ENCODE peak calls at places on chromosomes 16 and 17, in seven cellular contexts. One of them, this sample, is unnamed.

GRCh38 chr17:36703860-36704266 is 102.5 kb downstream of the MRM1 start:
- DNase-seq in activated CD4-positive, alpha-beta T cell treated with anti-CD3 and anti-CD28 coated beads, Interleukin-2, amount 50 U/mL, for 1 hour: peak; percentile 55
- DNase-seq in ELR: peak; percentile 41
- DNase-seq in cortex of kidney: no peak
- DNase-seq in Daoy: peak; percentile 53
- DNase-seq in neural crest cell: peak; percentile 74
- DNase-seq in mucosa of descending colon: peak; percentile 68
- DNase-seq in this sample: peak; percentile 60

GRCh38 chr16:12092347-12092882 is 115.9 kb downstream of the SNX29 start:
- DNase-seq in activated CD4-positive, alpha-beta T cell treated with anti-CD3 and anti-CD28 coated beads, Interleukin-2, amount 50 U/mL, for 1 hour: no peak
- DNase-seq in ELR: peak; percentile 64
- DNase-seq in cortex of kidney: no peak
- DNase-seq in Daoy: peak; percentile 24
- DNase-seq in neural crest cell: no peak
- DNase-seq in mucosa of descending colon: no peak
- DNase-seq in this sample: peak; percentile 67

GRCh38 chr16:82949016-82949415 is 322.2 kb downstream of the CDH13 start:
- DNase-seq in activated CD4-positive, alpha-beta T cell treated with anti-CD3 and anti-CD28 coated beads, Interleukin-2, amount 50 U/mL, for 1 hour: no peak
- DNase-seq in ELR: no peak
- DNase-seq in cortex of kidney: no peak
- DNase-seq in Daoy: no peak
- DNase-seq in neural crest cell: no peak
- DNase-seq in mucosa of descending colon: no peak
- DNase-seq in this sample: no peak

GRCh38 chr16:50247123-50247905 is 19.0 kb upstream of the ADCY7 start:
- DNase-seq in activated CD4-positive, alpha-beta T cell treated with anti-CD3 and anti-CD28 coated beads, Interleukin-2, amount 50 U/mL, for 1 hour: no peak
- DNase-seq in ELR: no peak
- DNase-seq in cortex of kidney: no peak
- DNase-seq in Daoy: no peak
- DNase-seq in neural crest cell: no peak
- DNase-seq in mucosa of descending colon: no peak
- DNase-seq in this sample: no peak

GRCh38 chr16:24685539-24686432 is 43.7 kb upstream of the TNRC6A start:
- DNase-seq in activated CD4-positive, alpha-beta T cell treated with anti-CD3 and anti-CD28 coated beads, Interleukin-2, amount 50 U/mL, for 1 hour: no peak
- DNase-seq in ELR: peak; percentile 68
- DNase-seq in cortex of kidney: no peak
- DNase-seq in Daoy: peak; percentile 69
- DNase-seq in neural crest cell: peak; percentile 33
- DNase-seq in mucosa of descending colon: peak; percentile 25
- DNase-seq in this sample: peak; percentile 78

GRCh38 chr17:30393491-30393890 is 14.8 kb downstream of the CPD start:
- DNase-seq in activated CD4-positive, alpha-beta T cell treated with anti-CD3 and anti-CD28 coated beads, Interleukin-2, amount 50 U/mL, for 1 hour: no peak
- DNase-seq in ELR: no peak
- DNase-seq in cortex of kidney: no peak
- DNase-seq in Daoy: no peak
- DNase-seq in neural crest cell: no peak
- DNase-seq in mucosa of descending colon: no peak
- DNase-seq in this sample: no peak

GRCh38 chr16:55155815-55156214 is 168.2 kb upstream of the IRX6 start:
- DNase-seq in activated CD4-positive, alpha-beta T cell treated with anti-CD3 and anti-CD28 coated beads, Interleukin-2, amount 50 U/mL, for 1 hour: no peak
- DNase-seq in ELR: no peak
- DNase-seq in cortex of kidney: no peak
- DNase-seq in Daoy: no peak
- DNase-seq in neural crest cell: no peak
- DNase-seq in mucosa of descending colon: no peak
- DNase-seq in this sample: no peak

GRCh38 chr16:35798885-35799426 is 2339.5 kb downstream of the TP53TG3F start:
- DNase-seq in activated CD4-positive, alpha-beta T cell treated with anti-CD3 and anti-CD28 coated beads, Interleukin-2, amount 50 U/mL, for 1 hour: no peak
- DNase-seq in ELR: no peak
- DNase-seq in cortex of kidney: no peak
- DNase-seq in Daoy: no peak
- DNase-seq in neural crest cell: no peak
- DNase-seq in mucosa of descending colon: no peak
- DNase-seq in this sample: no peak

GRCh38 chr16:48479319-48479718 is 94.1 kb upstream of the SIAH1 start:
- DNase-seq in activated CD4-positive, alpha-beta T cell treated with anti-CD3 and anti-CD28 coated beads, Interleukin-2, amount 50 U/mL, for 1 hour: no peak
- DNase-seq in ELR: no peak
- DNase-seq in cortex of kidney: no peak
- DNase-seq in Daoy: no peak
- DNase-seq in neural crest cell: no peak
- DNase-seq in mucosa of descending colon: no peak
- DNase-seq in this sample: no peak

GRCh38 chr17:66240630-66241029 is 11.4 kb upstream of the APOH start:
- DNase-seq in activated CD4-positive, alpha-beta T cell treated with anti-CD3 and anti-CD28 coated beads, Interleukin-2, amount 50 U/mL, for 1 hour: no peak
- DNase-seq in ELR: peak; percentile 70
- DNase-seq in cortex of kidney: no peak
- DNase-seq in Daoy: no peak
- DNase-seq in neural crest cell: no peak
- DNase-seq in mucosa of descending colon: no peak
- DNase-seq in this sample: peak; percentile 12

GRCh38 chr16:23362460-23363317 is 60.6 kb downstream of the SCNN1B start:
- DNase-seq in activated CD4-positive, alpha-beta T cell treated with anti-CD3 and anti-CD28 coated beads, Interleukin-2, amount 50 U/mL, for 1 hour: no peak
- DNase-seq in ELR: no peak
- DNase-seq in cortex of kidney: no peak
- DNase-seq in Daoy: no peak
- DNase-seq in neural crest cell: no peak
- DNase-seq in mucosa of descending colon: peak; percentile 86
- DNase-seq in this sample: peak; percentile 95

GRCh38 chr17:57687642-57688041 is 57.5 kb downstream of the CCDC182 start:
- DNase-seq in activated CD4-positive, alpha-beta T cell treated with anti-CD3 and anti-CD28 coated beads, Interleukin-2, amount 50 U/mL, for 1 hour: no peak
- DNase-seq in ELR: no peak
- DNase-seq in cortex of kidney: no peak
- DNase-seq in Daoy: no peak
- DNase-seq in neural crest cell: no peak
- DNase-seq in mucosa of descending colon: no peak
- DNase-seq in this sample: no peak

GRCh38 chr16:70804729-70805169 is 3.8 kb upstream of the VAC14 start:
- DNase-seq in activated CD4-positive, alpha-beta T cell treated with anti-CD3 and anti-CD28 coated beads, Interleukin-2, amount 50 U/mL, for 1 hour: no peak
- DNase-seq in ELR: no peak
- DNase-seq in cortex of kidney: no peak
- DNase-seq in Daoy: no peak
- DNase-seq in neural crest cell: no peak
- DNase-seq in mucosa of descending colon: no peak
- DNase-seq in this sample: no peak

GRCh38 chr17:76946772-76947135 is 78.5 kb downstream of the MGAT5B start:
- DNase-seq in activated CD4-positive, alpha-beta T cell treated with anti-CD3 and anti-CD28 coated beads, Interleukin-2, amount 50 U/mL, for 1 hour: no peak
- DNase-seq in ELR: no peak
- DNase-seq in cortex of kidney: no peak
- DNase-seq in Daoy: no peak
- DNase-seq in neural crest cell: no peak
- DNase-seq in mucosa of descending colon: no peak
- DNase-seq in this sample: no peak

GRCh38 chr17:48997827-48998556 is 807 bp downstream of the IGF2BP1 start:
- DNase-seq in activated CD4-positive, alpha-beta T cell treated with anti-CD3 and anti-CD28 coated beads, Interleukin-2, amount 50 U/mL, for 1 hour: no peak
- DNase-seq in ELR: peak; percentile 52
- DNase-seq in cortex of kidney: no peak
- DNase-seq in Daoy: peak; percentile 41
- DNase-seq in neural crest cell: peak; percentile 9
- DNase-seq in mucosa of descending colon: peak; percentile 35
- DNase-seq in this sample: no peak

GRCh38 chr17:28726396-28726911 is 421 bp upstream of the TLCD1 start:
- DNase-seq in activated CD4-positive, alpha-beta T cell treated with anti-CD3 and anti-CD28 coated beads, Interleukin-2, amount 50 U/mL, for 1 hour: peak; percentile 61
- DNase-seq in ELR: peak; percentile 79
- DNase-seq in cortex of kidney: no peak
- DNase-seq in Daoy: peak; percentile 75
- DNase-seq in neural crest cell: peak; percentile 60
- DNase-seq in mucosa of descending colon: peak; percentile 88
- DNase-seq in this sample: peak; percentile 57

GRCh38 chr16:21703589-21704174 is 39.9 kb downstream of the OTOA start:
- DNase-seq in activated CD4-positive, alpha-beta T cell treated with anti-CD3 and anti-CD28 coated beads, Interleukin-2, amount 50 U/mL, for 1 hour: no peak
- DNase-seq in ELR: no peak
- DNase-seq in cortex of kidney: no peak
- DNase-seq in Daoy: no peak
- DNase-seq in neural crest cell: no peak
- DNase-seq in mucosa of descending colon: no peak
- DNase-seq in this sample: no peak

GRCh38 chr17:1865252-1866037 is 35.6 kb downstream of the RPA1 start:
- DNase-seq in activated CD4-positive, alpha-beta T cell treated with anti-CD3 and anti-CD28 coated beads, Interleukin-2, amount 50 U/mL, for 1 hour: peak; percentile 47
- DNase-seq in ELR: peak; percentile 49
- DNase-seq in cortex of kidney: no peak
- DNase-seq in Daoy: peak; percentile 22
- DNase-seq in neural crest cell: no peak
- DNase-seq in mucosa of descending colon: peak; percentile 41
- DNase-seq in this sample: peak; percentile 60

GRCh38 chr17:50598487-50598886 is 36.2 kb upstream of the ABCC3 start:
- DNase-seq in activated CD4-positive, alpha-beta T cell treated with anti-CD3 and anti-CD28 coated beads, Interleukin-2, amount 50 U/mL, for 1 hour: no peak
- DNase-seq in ELR: no peak
- DNase-seq in cortex of kidney: no peak
- DNase-seq in Daoy: no peak
- DNase-seq in neural crest cell: no peak
- DNase-seq in mucosa of descending colon: no peak
- DNase-seq in this sample: no peak

GRCh38 chr17:39687101-39687545 is 734 bp downstream of the PGAP3 start:
- DNase-seq in activated CD4-positive, alpha-beta T cell treated with anti-CD3 and anti-CD28 coated beads, Interleukin-2, amount 50 U/mL, for 1 hour: no peak
- DNase-seq in ELR: no peak
- DNase-seq in cortex of kidney: no peak
- DNase-seq in Daoy: no peak
- DNase-seq in neural crest cell: no peak
- DNase-seq in mucosa of descending colon: no peak
- DNase-seq in this sample: no peak

GRCh38 chr16:89422905-89423630 is 67.3 kb downstream of the ANKRD11 start:
- DNase-seq in activated CD4-positive, alpha-beta T cell treated with anti-CD3 and anti-CD28 coated beads, Interleukin-2, amount 50 U/mL, for 1 hour: peak; percentile 41
- DNase-seq in ELR: peak; percentile 74
- DNase-seq in cortex of kidney: no peak
- DNase-seq in Daoy: peak; percentile 64
- DNase-seq in neural crest cell: no peak
- DNase-seq in mucosa of descending colon: no peak
- DNase-seq in this sample: peak; percentile 44

GRCh38 chr17:28741358-28742349 is 2.2 kb upstream of the TRAF4 start:
- DNase-seq in activated CD4-positive, alpha-beta T cell treated with anti-CD3 and anti-CD28 coated beads, Interleukin-2, amount 50 U/mL, for 1 hour: no peak
- DNase-seq in ELR: no peak
- DNase-seq in cortex of kidney: no peak
- DNase-seq in Daoy: no peak
- DNase-seq in neural crest cell: no peak
- DNase-seq in mucosa of descending colon: peak; percentile 51
- DNase-seq in this sample: no peak

GRCh38 chr17:71441098-71441497 is 679.7 kb upstream of the SOX9 start:
- DNase-seq in activated CD4-positive, alpha-beta T cell treated with anti-CD3 and anti-CD28 coated beads, Interleukin-2, amount 50 U/mL, for 1 hour: no peak
- DNase-seq in ELR: peak; percentile 97
- DNase-seq in cortex of kidney: no peak
- DNase-seq in Daoy: peak; percentile 88
- DNase-seq in neural crest cell: no peak
- DNase-seq in mucosa of descending colon: no peak
- DNase-seq in this sample: no peak

GRCh38 chr16:86590501-86591144 is 12.3 kb downstream of the FOXL1 start:
- DNase-seq in activated CD4-positive, alpha-beta T cell treated with anti-CD3 and anti-CD28 coated beads, Interleukin-2, amount 50 U/mL, for 1 hour: no peak
- DNase-seq in ELR: peak; percentile 91
- DNase-seq in cortex of kidney: no peak
- DNase-seq in Daoy: peak; percentile 81
- DNase-seq in neural crest cell: no peak
- DNase-seq in mucosa of descending colon: no peak
- DNase-seq in this sample: peak; percentile 75

GRCh38 chr17:57517519-57518342 is 227.4 kb downstream of the CCDC182 start:
- DNase-seq in activated CD4-positive, alpha-beta T cell treated with anti-CD3 and anti-CD28 coated beads, Interleukin-2, amount 50 U/mL, for 1 hour: no peak
- DNase-seq in ELR: no peak
- DNase-seq in cortex of kidney: no peak
- DNase-seq in Daoy: no peak
- DNase-seq in neural crest cell: no peak
- DNase-seq in mucosa of descending colon: no peak
- DNase-seq in this sample: no peak

GRCh38 chr16:88770459-88771293 is 14.3 kb downstream of the PIEZO1 start:
- DNase-seq in activated CD4-positive, alpha-beta T cell treated with anti-CD3 and anti-CD28 coated beads, Interleukin-2, amount 50 U/mL, for 1 hour: no peak
- DNase-seq in ELR: peak; percentile 24
- DNase-seq in cortex of kidney: no peak
- DNase-seq in Daoy: peak; percentile 95
- DNase-seq in neural crest cell: no peak
- DNase-seq in mucosa of descending colon: peak; percentile 79
- DNase-seq in this sample: peak; percentile 70

GRCh38 chr16:64745275-64745674 is 376.6 kb downstream of the CDH11 start:
- DNase-seq in activated CD4-positive, alpha-beta T cell treated with anti-CD3 and anti-CD28 coated beads, Interleukin-2, amount 50 U/mL, for 1 hour: no peak
- DNase-seq in ELR: no peak
- DNase-seq in cortex of kidney: no peak
- DNase-seq in Daoy: no peak
- DNase-seq in neural crest cell: no peak
- DNase-seq in mucosa of descending colon: no peak
- DNase-seq in this sample: no peak

GRCh38 chr17:51029142-51029541 is 91.5 kb downstream of the SPAG9 start:
- DNase-seq in activated CD4-positive, alpha-beta T cell treated with anti-CD3 and anti-CD28 coated beads, Interleukin-2, amount 50 U/mL, for 1 hour: no peak
- DNase-seq in ELR: no peak
- DNase-seq in cortex of kidney: no peak
- DNase-seq in Daoy: no peak
- DNase-seq in neural crest cell: no peak
- DNase-seq in mucosa of descending colon: no peak
- DNase-seq in this sample: no peak

GRCh38 chr16:85202631-85203461 is 90.6 kb upstream of the CIBAR2 start:
- DNase-seq in activated CD4-positive, alpha-beta T cell treated with anti-CD3 and anti-CD28 coated beads, Interleukin-2, amount 50 U/mL, for 1 hour: no peak
- DNase-seq in ELR: no peak
- DNase-seq in cortex of kidney: no peak
- DNase-seq in Daoy: no peak
- DNase-seq in neural crest cell: peak; percentile 58
- DNase-seq in mucosa of descending colon: peak; percentile 67
- DNase-seq in this sample: no peak

GRCh38 chr17:18025596-18026407 is 13.2 kb downstream of the ATPAF2 start:
- DNase-seq in activated CD4-positive, alpha-beta T cell treated with anti-CD3 and anti-CD28 coated beads, Interleukin-2, amount 50 U/mL, for 1 hour: no peak
- DNase-seq in ELR: peak; percentile 90
- DNase-seq in cortex of kidney: no peak
- DNase-seq in Daoy: peak; percentile 80
- DNase-seq in neural crest cell: no peak
- DNase-seq in mucosa of descending colon: no peak
- DNase-seq in this sample: peak; percentile 63

GRCh38 chr17:68868708-68869107 is 86.5 kb downstream of the ABCA8 start:
- DNase-seq in activated CD4-positive, alpha-beta T cell treated with anti-CD3 and anti-CD28 coated beads, Interleukin-2, amount 50 U/mL, for 1 hour: no peak
- DNase-seq in ELR: peak; percentile 5
- DNase-seq in cortex of kidney: no peak
- DNase-seq in Daoy: no peak
- DNase-seq in neural crest cell: no peak
- DNase-seq in mucosa of descending colon: no peak
- DNase-seq in this sample: peak; percentile 44

GRCh38 chr17:1972429-1973160 is 52.5 kb downstream of the RTN4RL1 start:
- DNase-seq in activated CD4-positive, alpha-beta T cell treated with anti-CD3 and anti-CD28 coated beads, Interleukin-2, amount 50 U/mL, for 1 hour: no peak
- DNase-seq in ELR: no peak
- DNase-seq in cortex of kidney: no peak
- DNase-seq in Daoy: no peak
- DNase-seq in neural crest cell: peak; percentile 28
- DNase-seq in mucosa of descending colon: no peak
- DNase-seq in this sample: peak; percentile 55

GRCh38 chr17:17125136-17126084 is 80.7 kb downstream of the PLD6 start:
- DNase-seq in activated CD4-positive, alpha-beta T cell treated with anti-CD3 and anti-CD28 coated beads, Interleukin-2, amount 50 U/mL, for 1 hour: no peak
- DNase-seq in ELR: no peak
- DNase-seq in cortex of kidney: no peak
- DNase-seq in Daoy: no peak
- DNase-seq in neural crest cell: no peak
- DNase-seq in mucosa of descending colon: no peak
- DNase-seq in this sample: no peak

GRCh38 chr17:43953746-43954145 is at the start of gene PYY:
- DNase-seq in activated CD4-positive, alpha-beta T cell treated with anti-CD3 and anti-CD28 coated beads, Interleukin-2, amount 50 U/mL, for 1 hour: no peak
- DNase-seq in ELR: no peak
- DNase-seq in cortex of kidney: no peak
- DNase-seq in Daoy: no peak
- DNase-seq in neural crest cell: no peak
- DNase-seq in mucosa of descending colon: no peak
- DNase-seq in this sample: no peak

This sample was measured in dermis blood vessel endothelial cell.